ENCODE peak calls at places on chromosomes 13 and 19, in seven cellular contexts. One of them, this sample, is unnamed.

GRCh38 chr13:108342369-108343289 is 73.1 kb downstream of the TNFSF13B start:
- DNase-seq in HT1080: peak
- DNase-seq in HEK293T: no peak
- DNase-seq in AG20443: peak
- DNase-seq in foreskin fibroblast: peak
- DNase-seq in IMR-90: peak
- DNase-seq in activated CD4-positive, alpha-beta memory T cell treated with anti-CD3 and anti-CD28 coated beads, Interleukin-2, amount 10 ng/mL, durations not matched to agents 7 days and 5 days: peak
- DNase-seq in this sample: no peak

GRCh38 chr19:2808129-2808941 is 11.3 kb upstream of the ZNF554 start:
- DNase-seq in HT1080: no peak
- DNase-seq in HEK293T: no peak
- DNase-seq in AG20443: no peak
- DNase-seq in foreskin fibroblast: no peak
- DNase-seq in IMR-90: no peak
- DNase-seq in activated CD4-positive, alpha-beta memory T cell treated with anti-CD3 and anti-CD28 coated beads, Interleukin-2, amount 10 ng/mL, durations not matched to agents 7 days and 5 days: no peak
- DNase-seq in this sample: no peak

GRCh38 chr19:38401148-38401547 is 1.7 kb upstream of the FAM98C start:
- DNase-seq in HT1080: peak
- DNase-seq in HEK293T: no peak
- DNase-seq in AG20443: no peak
- DNase-seq in foreskin fibroblast: no peak
- DNase-seq in IMR-90: peak
- DNase-seq in activated CD4-positive, alpha-beta memory T cell treated with anti-CD3 and anti-CD28 coated beads, Interleukin-2, amount 10 ng/mL, durations not matched to agents 7 days and 5 days: no peak
- DNase-seq in this sample: no peak

GRCh38 chr13:99211421-99212035 is 10.9 kb downstream of the UBAC2 start:
- DNase-seq in HT1080: no peak
- DNase-seq in HEK293T: no peak
- DNase-seq in AG20443: no peak
- DNase-seq in foreskin fibroblast: no peak
- DNase-seq in IMR-90: no peak
- DNase-seq in activated CD4-positive, alpha-beta memory T cell treated with anti-CD3 and anti-CD28 coated beads, Interleukin-2, amount 10 ng/mL, durations not matched to agents 7 days and 5 days: no peak
- DNase-seq in this sample: no peak

GRCh38 chr13:48838193-48839000 is 137.3 kb upstream of the FNDC3A start:
- DNase-seq in HT1080: no peak
- DNase-seq in HEK293T: no peak
- DNase-seq in AG20443: no peak
- DNase-seq in foreskin fibroblast: peak
- DNase-seq in IMR-90: peak
- DNase-seq in activated CD4-positive, alpha-beta memory T cell treated with anti-CD3 and anti-CD28 coated beads, Interleukin-2, amount 10 ng/mL, durations not matched to agents 7 days and 5 days: no peak
- DNase-seq in this sample: no peak

GRCh38 chr19:4524808-4525562 is 6.7 kb upstream of the PLIN4 start:
- DNase-seq in HT1080: peak
- DNase-seq in HEK293T: peak
- DNase-seq in AG20443: peak
- DNase-seq in foreskin fibroblast: no peak
- DNase-seq in IMR-90: no peak
- DNase-seq in activated CD4-positive, alpha-beta memory T cell treated with anti-CD3 and anti-CD28 coated beads, Interleukin-2, amount 10 ng/mL, durations not matched to agents 7 days and 5 days: peak
- DNase-seq in this sample: no peak

GRCh38 chr13:33258437-33259193 is 26.9 kb downstream of the STARD13 start:
- DNase-seq in HT1080: no peak
- DNase-seq in HEK293T: no peak
- DNase-seq in AG20443: peak
- DNase-seq in foreskin fibroblast: peak
- DNase-seq in IMR-90: peak
- DNase-seq in activated CD4-positive, alpha-beta memory T cell treated with anti-CD3 and anti-CD28 coated beads, Interleukin-2, amount 10 ng/mL, durations not matched to agents 7 days and 5 days: no peak
- DNase-seq in this sample: peak

GRCh38 chr13:109592776-109593175 is 193.6 kb downstream of the IRS2 start:
- DNase-seq in HT1080: no peak
- DNase-seq in HEK293T: no peak
- DNase-seq in AG20443: no peak
- DNase-seq in foreskin fibroblast: no peak
- DNase-seq in IMR-90: no peak
- DNase-seq in activated CD4-positive, alpha-beta memory T cell treated with anti-CD3 and anti-CD28 coated beads, Interleukin-2, amount 10 ng/mL, durations not matched to agents 7 days and 5 days: no peak
- DNase-seq in this sample: no peak

GRCh38 chr19:12994701-12995595 is at the start of gene NFIX:
- DNase-seq in HT1080: no peak
- DNase-seq in HEK293T: peak
- DNase-seq in AG20443: peak
- DNase-seq in foreskin fibroblast: peak
- DNase-seq in IMR-90: peak
- DNase-seq in activated CD4-positive, alpha-beta memory T cell treated with anti-CD3 and anti-CD28 coated beads, Interleukin-2, amount 10 ng/mL, durations not matched to agents 7 days and 5 days: peak
- DNase-seq in this sample: no peak

GRCh38 chr19:35859414-35859813 is 2.7 kb downstream of the KIRREL2 start:
- DNase-seq in HT1080: no peak
- DNase-seq in HEK293T: no peak
- DNase-seq in AG20443: no peak
- DNase-seq in foreskin fibroblast: no peak
- DNase-seq in IMR-90: no peak
- DNase-seq in activated CD4-positive, alpha-beta memory T cell treated with anti-CD3 and anti-CD28 coated beads, Interleukin-2, amount 10 ng/mL, durations not matched to agents 7 days and 5 days: no peak
- DNase-seq in this sample: no peak

GRCh38 chr19:3360494-3361383 is 5.6 kb upstream of the NFIC start:
- DNase-seq in HT1080: no peak
- DNase-seq in HEK293T: no peak
- DNase-seq in AG20443: peak
- DNase-seq in foreskin fibroblast: no peak
- DNase-seq in IMR-90: no peak
- DNase-seq in activated CD4-positive, alpha-beta memory T cell treated with anti-CD3 and anti-CD28 coated beads, Interleukin-2, amount 10 ng/mL, durations not matched to agents 7 days and 5 days: peak
- DNase-seq in this sample: peak

GRCh38 chr19:40778045-40778864 is at the start of gene RAB4B:
- DNase-seq in HT1080: peak
- DNase-seq in HEK293T: peak
- DNase-seq in AG20443: peak
- DNase-seq in foreskin fibroblast: peak
- DNase-seq in IMR-90: peak
- DNase-seq in activated CD4-positive, alpha-beta memory T cell treated with anti-CD3 and anti-CD28 coated beads, Interleukin-2, amount 10 ng/mL, durations not matched to agents 7 days and 5 days: peak
- DNase-seq in this sample: peak

GRCh38 chr19:52248256-52248655 is 21.1 kb upstream of the ZNF766 start:
- DNase-seq in HT1080: no peak
- DNase-seq in HEK293T: no peak
- DNase-seq in AG20443: peak
- DNase-seq in foreskin fibroblast: peak
- DNase-seq in IMR-90: peak
- DNase-seq in activated CD4-positive, alpha-beta memory T cell treated with anti-CD3 and anti-CD28 coated beads, Interleukin-2, amount 10 ng/mL, durations not matched to agents 7 days and 5 days: peak
- DNase-seq in this sample: no peak

GRCh38 chr19:10872551-10873107 is 1.3 kb downstream of the CARM1 start:
- DNase-seq in HT1080: no peak
- DNase-seq in HEK293T: no peak
- DNase-seq in AG20443: no peak
- DNase-seq in foreskin fibroblast: no peak
- DNase-seq in IMR-90: no peak
- DNase-seq in activated CD4-positive, alpha-beta memory T cell treated with anti-CD3 and anti-CD28 coated beads, Interleukin-2, amount 10 ng/mL, durations not matched to agents 7 days and 5 days: no peak
- DNase-seq in this sample: no peak

GRCh38 chr13:28147489-28147888 is 9.1 kb downstream of the PAN3 start:
- DNase-seq in HT1080: no peak
- DNase-seq in HEK293T: no peak
- DNase-seq in AG20443: no peak
- DNase-seq in foreskin fibroblast: peak
- DNase-seq in IMR-90: peak
- DNase-seq in activated CD4-positive, alpha-beta memory T cell treated with anti-CD3 and anti-CD28 coated beads, Interleukin-2, amount 10 ng/mL, durations not matched to agents 7 days and 5 days: no peak
- DNase-seq in this sample: no peak

GRCh38 chr13:45385320-45385719 is 32.9 kb downstream of the SLC25A30 start:
- DNase-seq in HT1080: no peak
- DNase-seq in HEK293T: no peak
- DNase-seq in AG20443: no peak
- DNase-seq in foreskin fibroblast: no peak
- DNase-seq in IMR-90: no peak
- DNase-seq in activated CD4-positive, alpha-beta memory T cell treated with anti-CD3 and anti-CD28 coated beads, Interleukin-2, amount 10 ng/mL, durations not matched to agents 7 days and 5 days: no peak
- DNase-seq in this sample: no peak

This sample was measured in hippocampal formation.